ENCODE peak calls at places on chromosomes 11 and 22, in five cellular contexts. K is HCT116, B is GM12878, S is HepG2, Y is K562. E is an unnamed sample.

GRCh38 chr11:30786392-30787120 is 200.4 kb upstream of the MPPED2 start:
- DNase-seq in S (peak), Y (no peak), K (no peak), B (no peak), E (no peak)

GRCh38 chr11:1453611-1454386 is 32.8 kb downstream of the MOB2 start:
- DNase-seq in S (peak), B (peak), Y (peak), K (no peak), E (peak)

GRCh38 chr22:26860233-26860765 is 202.9 kb downstream of the MIAT start:
- DNase-seq in S (no peak), B (no peak), Y (no peak), K (no peak), E (no peak)

GRCh38 chr11:62024975-62025374 is 57.5 kb upstream of the FTH1 start:
- DNase-seq in Y (no peak), K (no peak), S (peak), B (no peak), E (no peak)

GRCh38 chr11:74470526-74470925 is 3.2 kb upstream of the KCNE3 start:
- DNase-seq in S (no peak), B (no peak), Y (no peak), K (no peak), E (no peak)

GRCh38 chr22:17838180-17838865 is 64.1 kb upstream of the BID start:
- DNase-seq in B (no peak), Y (no peak), S (no peak), K (no peak), E (no peak)

GRCh38 chr11:130179396-130180306 is 20.1 kb downstream of the ST14 start:
- DNase-seq in B (no peak), Y (no peak), K (no peak), S (no peak), E (no peak)

GRCh38 chr11:61601512-61601911 is 20.6 kb upstream of the SYT7 start:
- DNase-seq in B (no peak), K (no peak), S (peak), Y (no peak), E (no peak)

GRCh38 chr11:49208006-49208721 is at the start of gene FOLH1:
- DNase-seq in S (no peak), Y (no peak), B (no peak), K (no peak), E (peak)
- TF ChIP-seq SRF in S (no peak), Y (no peak), B (no peak), K (no peak), E (no peak)

GRCh38 chr11:117876341-117877119 is at the start of gene FXYD6:
- DNase-seq in Y (peak), S (no peak), B (no peak), K (no peak), E (no peak)
- TF ChIP-seq POLR2A in Y (no peak), S (no peak), B (no peak), K (no peak), E (no peak)

GRCh38 chr11:65651339-65651588 is 11.5 kb downstream of the RELA start:
- DNase-seq in S (no peak), K (no peak), Y (no peak), B (no peak), E (no peak)
- TF ChIP-seq SRF in S (no peak), K (no peak), Y (no peak), B (no peak), E (no peak)

DNA sequence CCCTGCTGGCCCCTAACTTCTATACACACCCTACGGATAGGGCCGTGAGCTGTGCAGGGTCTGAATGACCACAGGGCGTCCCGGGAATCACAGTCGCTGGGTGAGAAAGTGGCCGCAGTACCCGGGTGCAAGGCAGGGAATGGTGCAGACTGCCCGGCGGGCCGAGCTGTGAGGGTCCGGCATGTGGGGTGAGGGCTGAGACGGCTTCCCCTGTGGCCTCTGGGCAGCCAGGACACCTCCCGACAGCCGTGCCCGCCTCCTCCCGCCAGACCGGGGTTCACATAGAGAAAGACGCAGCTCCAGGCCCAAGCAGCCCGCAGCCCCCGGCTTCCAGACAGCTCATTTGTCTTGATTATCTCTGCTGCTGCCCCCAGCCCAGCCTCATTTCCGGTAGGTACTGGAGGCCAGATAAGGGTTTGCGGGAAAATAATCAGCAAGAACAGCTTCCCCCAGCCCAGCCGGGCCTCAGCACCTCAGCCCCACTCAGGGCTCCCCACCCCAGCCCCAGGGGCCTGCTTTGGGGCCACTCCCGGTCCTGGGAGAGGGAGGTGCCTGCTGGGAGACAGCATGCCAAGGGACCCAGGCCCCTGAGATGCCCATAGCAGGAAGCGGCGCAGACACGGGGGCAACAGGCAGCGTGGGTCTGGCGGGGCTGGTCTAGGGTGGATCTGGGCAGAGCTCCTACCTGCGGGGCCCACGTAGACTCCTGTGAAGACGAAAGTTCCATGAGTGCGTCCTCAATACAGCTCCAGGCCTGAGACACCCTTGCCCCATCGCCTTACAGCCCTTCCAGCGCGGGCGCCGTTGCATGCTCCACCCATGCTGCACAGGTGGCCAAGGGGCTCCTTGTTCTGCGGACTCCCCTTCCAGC is 123.1 kb downstream of the BRD1 start:
- DNase-seq in Y (peak), B (no peak), K (no peak), S (no peak), E (peak)
- TF ChIP-seq POLR2A in Y (no peak), B (no peak), K (no peak), S (no peak), E (no peak)

E was measured in H1.